ENCODE peak calls at places on chromosomes 13 and 19, in five cellular contexts. M, P, E, O and A are unnamed samples.

GRCh38 chr13:107466326-107466725 is 749.0 kb downstream of the LIG4 start:
- DNase-seq in M (no peak), P (no peak), E (no peak), O (no peak), A (peak; percentile 66)

GRCh38 chr19:43395561-43395960 is 19.1 kb upstream of the TEX101 start:
- DNase-seq in M (no peak), P (no peak), E (no peak), O (no peak), A (no peak)

GRCh38 chr13:40102854-40103253 is 447.4 kb downstream of the COG6 start:
- DNase-seq in M (peak; percentile 26), P (peak; percentile 43), E (peak; percentile 5), O (peak; percentile 5), A (peak; percentile 81)

GRCh38 chr19:6663236-6664187 is 6.4 kb downstream of the TNFSF14 start:
- DNase-seq in M (no peak), P (no peak), E (no peak), O (no peak), A (peak; percentile 32)

GRCh38 chr13:63842102-63842501 is 2426.5 kb upstream of the PCDH20 start:
- DNase-seq in M (no peak), P (no peak), E (no peak), O (no peak), A (no peak)

GRCh38 chr13:36344173-36344572 is 2.0 kb downstream of the SPART start:
- DNase-seq in M (no peak), P (peak; percentile 21), E (no peak), O (peak; percentile 17), A (peak; percentile 25)

GRCh38 chr13:40453666-40454030 is 212.8 kb downstream of the FOXO1 start:
- DNase-seq in M (no peak), P (no peak), E (no peak), O (no peak), A (no peak)

GRCh38 chr13:28117689-28118377 is 17.5 kb upstream of the FLT3 start:
- DNase-seq in M (no peak), P (no peak), E (no peak), O (no peak), A (no peak)

GRCh38 chr19:55156202-55157063 is 1.1 kb downstream of the TNNI3 start:
- DNase-seq in M (no peak), P (no peak), E (peak; percentile 90), O (peak; percentile 80), A (no peak)

GRCh38 chr19:56114711-56115110 is 6.4 kb downstream of the ZNF787 start:
- DNase-seq in M (no peak), P (no peak), E (no peak), O (no peak), A (no peak)

GRCh38 chr13:111367340-111367739 is 46.9 kb downstream of the TEX29 start:
- DNase-seq in M (no peak), P (no peak), E (no peak), O (no peak), A (no peak)

GRCh38 chr13:29523199-29523931 is 72.1 kb downstream of the SLC7A1 start:
- DNase-seq in M (no peak), P (peak; percentile 73), E (no peak), O (no peak), A (no peak)

GRCh38 chr19:29964171-29964570 is 22.1 kb downstream of the URI1 start:
- DNase-seq in M (no peak), P (no peak), E (no peak), O (no peak), A (no peak)

GRCh38 chr19:17075860-17076538 is 422 bp downstream of the MYO9B start:
- DNase-seq in M (no peak), P (peak; percentile 27), E (peak; percentile 22), O (peak; percentile 41), A (no peak)